ENCODE peak calls at places on chromosomes 13 and 19, in ten cellular contexts. Z, E, O, A, P, L, M, X, S and U are unnamed samples.

GRCh38 chr13:112783135-112783945 is 93.5 kb downstream of the ATP11A start:
- DNase-seq in Z (no peak), E (peak), O (no peak), A (no peak), P (no peak), L (no peak), M (peak), X (peak), S (no peak), U (no peak)

GRCh38 chr19:36423925-36424324 is 5.5 kb upstream of the ZFP82 start:
- DNase-seq in Z (no peak), E (no peak), O (peak), A (no peak), P (no peak), L (no peak), M (no peak), X (no peak), S (no peak), U (no peak)

GRCh38 chr19:55146078-55146647 is 2.8 kb downstream of the TNNT1 start:
- DNase-seq in Z (no peak), E (no peak), O (no peak), A (peak), P (peak), L (no peak), M (no peak), X (no peak), S (peak), U (peak)

GRCh38 chr13:99442273-99442895 is 58.9 kb upstream of the TM9SF2 start:
- DNase-seq in Z (no peak), E (no peak), O (peak), A (no peak), P (peak), L (no peak), M (peak), X (no peak), S (peak), U (no peak)

GRCh38 chr19:17834350-17835181 is 13.2 kb downstream of the JAK3 start:
- DNase-seq in Z (no peak), E (no peak), O (no peak), A (no peak), P (no peak), L (no peak), M (no peak), X (no peak), S (peak), U (no peak)

GRCh38 chr19:19643158-19644053 is at the start of gene GMIP:
- DNase-seq in Z (peak), E (no peak), O (peak), A (peak), P (peak), L (no peak), M (no peak), X (no peak), S (peak), U (peak)

GRCh38 chr13:40484981-40485380 is 181.5 kb downstream of the FOXO1 start:
- DNase-seq in Z (no peak), E (no peak), O (no peak), A (no peak), P (no peak), L (no peak), M (no peak), X (no peak), S (no peak), U (no peak)

GRCh38 chr19:3785938-3786824 is at the start of gene MATK:
- DNase-seq in Z (no peak), E (no peak), O (no peak), A (no peak), P (no peak), L (no peak), M (no peak), X (no peak), S (peak), U (peak)

GRCh38 chr19:7981199-7981598 is 24.2 kb downstream of the ELAVL1 start:
- DNase-seq in Z (no peak), E (no peak), O (no peak), A (no peak), P (no peak), L (no peak), M (no peak), X (no peak), S (no peak), U (no peak)

GRCh38 chr13:43880930-43881329 is 1.2 kb downstream of the LACC1 start:
- DNase-seq in Z (no peak), E (no peak), O (no peak), A (no peak), P (no peak), L (no peak), M (no peak), X (no peak), S (no peak), U (no peak)

GRCh38 chr13:72304121-72304745 is 423.2 kb downstream of the MZT1 start:
- DNase-seq in Z (no peak), E (no peak), O (no peak), A (no peak), P (no peak), L (no peak), M (no peak), X (peak), S (no peak), U (no peak)

GRCh38 chr13:23871616-23872220 is 17.5 kb downstream of the MIPEP start:
- DNase-seq in Z (no peak), E (no peak), O (no peak), A (no peak), P (no peak), L (no peak), M (no peak), X (peak), S (no peak), U (peak)

GRCh38 chr19:22623841-22624221 is 10.3 kb upstream of the ZNF492 start:
- DNase-seq in Z (no peak), E (no peak), O (no peak), A (no peak), P (no peak), L (no peak), M (no peak), X (no peak), S (no peak), U (no peak)

GRCh38 chr19:52007436-52007804 is 591 bp downstream of the ZNF615 start:
- DNase-seq in Z (no peak), E (no peak), O (peak), A (no peak), P (no peak), L (no peak), M (no peak), X (no peak), S (peak), U (no peak)

GRCh38 chr19:30631035-30631375 is 258.8 kb downstream of the ZNF536 start:
- DNase-seq in Z (no peak), E (no peak), O (peak), A (no peak), P (no peak), L (no peak), M (no peak), X (no peak), S (no peak), U (no peak)

GRCh38 chr19:44810555-44811447 is 1.9 kb downstream of the BCAM start:
- DNase-seq in Z (no peak), E (no peak), O (no peak), A (no peak), P (no peak), L (no peak), M (no peak), X (no peak), S (no peak), U (no peak)

GRCh38 chr19:49664171-49665070 is 1.2 kb downstream of the IRF3 start:
- DNase-seq in Z (peak), E (no peak), O (peak), A (peak), P (peak), L (no peak), M (peak), X (peak), S (peak), U (peak)
- TF ChIP-seq CTCF in Z (peak), E (peak), O (peak), A (no peak), P (no peak), L (no peak), M (peak), X (no peak), S (no peak), U (no peak)

GRCh38 chr19:48646912-48647216 is 877 bp upstream of the CA11 start:
- DNase-seq in Z (no peak), E (no peak), O (no peak), A (no peak), P (no peak), L (no peak), M (no peak), X (no peak), S (no peak), U (no peak)

GRCh38 chr19:48648134-48648533 is 2.1 kb upstream of the CA11 start:
- DNase-seq in Z (no peak), E (no peak), O (no peak), A (no peak), P (no peak), L (no peak), M (no peak), X (no peak), S (no peak), U (no peak)

GRCh38 chr19:48644839-48645651 is 942 bp downstream of the CA11 start:
- DNase-seq in Z (peak), E (no peak), O (peak), A (peak), P (peak), L (no peak), M (peak), X (no peak), S (peak), U (peak)

GRCh38 chr19:48645652-48646191 is at the start of gene CA11:
- DNase-seq in Z (no peak), E (no peak), O (peak), A (peak), P (no peak), L (no peak), M (no peak), X (no peak), S (peak), U (no peak)

GRCh38 chr19:48646192-48646911 is 365 bp upstream of the CA11 start:
- DNase-seq in Z (peak), E (no peak), O (peak), A (peak), P (peak), L (no peak), M (peak), X (peak), S (peak), U (peak)
- TF ChIP-seq CTCF in Z (peak), E (peak), O (peak), A (peak), P (peak), L (peak), M (peak), X (peak), S (peak), U (peak)

GRCh38 chr13:46603165-46603603 is 50.2 kb downstream of the LRCH1 start:
- DNase-seq in Z (no peak), E (no peak), O (no peak), A (peak), P (no peak), L (no peak), M (no peak), X (no peak), S (no peak), U (no peak)
- TF ChIP-seq CTCF in Z (no peak), E (peak), O (peak), A (peak), P (no peak), L (peak), M (peak), X (peak), S (no peak), U (peak)

GRCh38 chr13:81610613-81611012 is 1269.7 kb upstream of the SPRY2 start:
- DNase-seq in Z (no peak), E (no peak), O (no peak), A (no peak), P (no peak), L (no peak), M (no peak), X (no peak), S (no peak), U (no peak)
- TF ChIP-seq CTCF in Z (no peak), E (no peak), O (peak), A (no peak), P (no peak), L (peak), M (no peak), X (no peak), S (no peak), U (no peak)

GRCh38 chr13:102700088-102701031 is 5.5 kb upstream of the METTL21C start:
- DNase-seq in Z (no peak), E (no peak), O (no peak), A (no peak), P (no peak), L (no peak), M (no peak), X (no peak), S (no peak), U (no peak)
- TF ChIP-seq CTCF in Z (no peak), E (no peak), O (no peak), A (no peak), P (no peak), L (no peak), M (no peak), X (no peak), S (no peak), U (no peak)

GRCh38 chr19:2577722-2578335 is 101.9 kb downstream of the GADD45B start:
- DNase-seq in Z (no peak), E (no peak), O (no peak), A (no peak), P (no peak), L (no peak), M (no peak), X (no peak), S (no peak), U (no peak)

GRCh38 chr19:2582984-2583956 is 107.3 kb downstream of the GADD45B start:
- DNase-seq in Z (no peak), E (no peak), O (no peak), A (no peak), P (no peak), L (no peak), M (no peak), X (no peak), S (no peak), U (no peak)

GRCh38 chr19:2578911-2579677 is 103.2 kb downstream of the GADD45B start:
- DNase-seq in Z (peak), E (peak), O (peak), A (peak), P (peak), L (peak), M (peak), X (peak), S (peak), U (peak)

GRCh38 chr19:2578391-2578826 is 102.5 kb downstream of the GADD45B start:
- DNase-seq in Z (no peak), E (no peak), O (no peak), A (no peak), P (peak), L (no peak), M (peak), X (peak), S (peak), U (no peak)

GRCh38 chr19:2579678-2580280 is 103.9 kb downstream of the GADD45B start:
- DNase-seq in Z (no peak), E (no peak), O (no peak), A (no peak), P (no peak), L (no peak), M (no peak), X (no peak), S (no peak), U (no peak)
- TF ChIP-seq CTCF in Z (peak), E (no peak), O (no peak), A (no peak), P (peak), L (no peak), M (no peak), X (peak), S (no peak), U (no peak)

DNA sequence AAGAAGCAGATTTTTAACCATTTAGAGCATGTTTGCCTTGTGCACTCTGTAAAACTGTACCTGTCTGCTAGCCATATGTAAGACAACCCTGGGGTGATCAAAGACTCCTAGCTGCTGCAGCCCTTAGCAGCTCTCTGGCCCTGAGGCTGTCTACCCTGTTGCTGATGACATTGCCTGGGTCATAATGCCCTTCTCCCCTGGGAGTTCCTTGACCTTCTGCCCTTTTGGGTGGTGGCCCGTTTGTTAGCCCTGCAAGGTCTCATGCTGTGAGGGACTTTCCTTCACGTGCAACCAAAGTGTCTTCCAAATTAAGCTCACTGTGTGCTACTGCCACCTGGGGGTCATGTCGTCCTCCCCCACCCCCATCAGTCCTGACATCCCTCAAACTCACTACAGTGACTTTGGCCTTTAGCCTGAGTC is 7.4 kb downstream of the GPC6 start:
- DNase-seq in Z (no peak), E (no peak), O (no peak), A (no peak), P (no peak), L (no peak), M (no peak), X (no peak), S (peak), U (no peak)
- TF ChIP-seq CTCF in Z (no peak), E (no peak), O (peak), A (peak), P (no peak), L (peak), M (peak), X (no peak), S (peak), U (peak)

GRCh38 chr13:111216166-111216960 is 101.3 kb downstream of the ARHGEF7 start:
- DNase-seq in Z (peak), E (no peak), O (peak), A (peak), P (no peak), L (no peak), M (no peak), X (no peak), S (peak), U (peak)
- TF ChIP-seq CTCF in Z (peak), E (peak), O (peak), A (peak), P (peak), L (peak), M (peak), X (peak), S (peak), U (peak)